ENCODE peak calls at places on chromosomes 5 and 9, in four cellular contexts. One of them, this sample, is unnamed.

GRCh38 chr5:81163641-81164040 is 69.5 kb upstream of the CKMT2 start:
- DNase-seq in HFF-Myc: no peak
- DNase-seq in pancreas: no peak
- DNase-seq in colonic mucosa: no peak
- DNase-seq in this sample: no peak

GRCh38 chr9:101479337-101480045 is 43.9 kb upstream of the ALDOB start:
- DNase-seq in HFF-Myc: no peak
- DNase-seq in pancreas: no peak
- DNase-seq in colonic mucosa: peak
- DNase-seq in this sample: no peak

GRCh38 chr9:131483319-131484050 is 19.2 kb upstream of the POMT1 start:
- DNase-seq in HFF-Myc: no peak
- DNase-seq in pancreas: no peak
- DNase-seq in colonic mucosa: no peak
- DNase-seq in this sample: no peak

GRCh38 chr9:86534572-86535258 is 180.5 kb upstream of the TUT7 start:
- DNase-seq in HFF-Myc: peak
- DNase-seq in pancreas: no peak
- DNase-seq in colonic mucosa: no peak
- DNase-seq in this sample: no peak

GRCh38 chr5:139863361-139863760 is 67.8 kb downstream of the PSD2 start:
- DNase-seq in HFF-Myc: no peak
- DNase-seq in pancreas: no peak
- DNase-seq in colonic mucosa: peak
- DNase-seq in this sample: no peak

GRCh38 chr5:180339583-180340183 is 13.5 kb downstream of the GFPT2 start:
- DNase-seq in HFF-Myc: no peak
- DNase-seq in pancreas: no peak
- DNase-seq in colonic mucosa: no peak
- DNase-seq in this sample: no peak

GRCh38 chr5:180161420-180162303 is 47.3 kb downstream of the RASGEF1C start:
- DNase-seq in HFF-Myc: no peak
- DNase-seq in pancreas: no peak
- DNase-seq in colonic mucosa: no peak
- DNase-seq in this sample: no peak

GRCh38 chr5:88888799-88889164 is 5.8 kb upstream of the MEF2C start:
- DNase-seq in HFF-Myc: no peak
- DNase-seq in pancreas: no peak
- DNase-seq in colonic mucosa: no peak
- DNase-seq in this sample: no peak

GRCh38 chr5:74953961-74954720 is 88.0 kb upstream of the FAM169A start:
- DNase-seq in HFF-Myc: no peak
- DNase-seq in pancreas: no peak
- DNase-seq in colonic mucosa: no peak
- DNase-seq in this sample: no peak

GRCh38 chr9:120916573-120916972 is 10.0 kb downstream of the TRAF1 start:
- DNase-seq in HFF-Myc: no peak
- DNase-seq in pancreas: no peak
- DNase-seq in colonic mucosa: no peak
- DNase-seq in this sample: no peak

GRCh38 chr5:162209005-162209605 is 141.5 kb downstream of the GABRG2 start:
- DNase-seq in HFF-Myc: no peak
- DNase-seq in pancreas: peak
- DNase-seq in colonic mucosa: peak
- DNase-seq in this sample: peak

GRCh38 chr9:84919498-84919897 is 250.0 kb downstream of the NTRK2 start:
- DNase-seq in HFF-Myc: no peak
- DNase-seq in pancreas: no peak
- DNase-seq in colonic mucosa: peak
- DNase-seq in this sample: no peak

GRCh38 chr9:84921175-84921574 is 251.6 kb downstream of the NTRK2 start:
- DNase-seq in HFF-Myc: no peak
- DNase-seq in pancreas: no peak
- DNase-seq in colonic mucosa: no peak
- DNase-seq in this sample: no peak

GRCh38 chr9:84922051-84922450 is 252.5 kb downstream of the NTRK2 start:
- DNase-seq in HFF-Myc: no peak
- DNase-seq in pancreas: no peak
- DNase-seq in colonic mucosa: no peak
- DNase-seq in this sample: no peak

DNA sequence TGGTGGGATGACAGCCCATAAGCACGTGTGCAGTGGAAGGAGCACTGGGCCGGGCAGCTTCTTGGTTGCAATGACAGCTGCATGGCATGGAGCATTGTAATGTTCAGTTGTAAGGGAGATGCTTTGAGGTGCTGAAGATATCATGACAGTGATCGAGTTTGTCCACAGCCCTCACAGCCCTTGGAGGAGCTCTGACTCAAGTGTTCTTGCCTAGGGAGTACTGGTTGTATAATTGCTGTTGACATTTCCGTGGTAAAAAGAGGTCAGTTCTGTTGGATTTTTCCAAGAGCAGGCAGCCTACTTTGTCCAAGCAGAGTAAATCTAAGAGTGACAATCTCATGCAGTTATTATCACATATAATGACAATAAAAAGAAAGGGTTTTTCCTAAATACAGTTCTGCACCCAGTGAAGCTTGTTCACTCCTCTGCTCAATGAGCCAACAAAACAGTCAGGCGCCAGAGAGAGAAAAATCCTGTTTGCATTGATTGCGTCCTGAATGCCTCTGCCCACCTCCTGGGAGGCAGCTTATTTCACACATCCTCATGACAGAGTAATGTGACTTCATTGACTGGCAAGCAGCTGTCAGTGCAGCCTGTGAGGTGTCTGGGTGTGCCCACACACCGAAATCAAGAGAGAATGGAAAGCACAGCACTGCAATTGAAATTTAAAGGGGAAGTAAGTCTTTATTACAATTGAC is 248.0 kb downstream of the NTRK2 start:
- DNase-seq in HFF-Myc: no peak
- DNase-seq in pancreas: no peak
- DNase-seq in colonic mucosa: peak
- DNase-seq in this sample: no peak
- H3K4me3 ChIP-seq in HFF-Myc: no peak
- H3K4me3 ChIP-seq in pancreas: no peak
- H3K4me3 ChIP-seq in colonic mucosa: no peak
- H3K4me3 ChIP-seq in this sample: no peak

GRCh38 chr9:133533878-133534277 is 626 bp upstream of the ADAMTSL2 start:
- DNase-seq in HFF-Myc: no peak
- DNase-seq in pancreas: no peak
- DNase-seq in colonic mucosa: no peak
- DNase-seq in this sample: no peak
- H3K4me3 ChIP-seq in HFF-Myc: no peak
- H3K4me3 ChIP-seq in pancreas: no peak
- H3K4me3 ChIP-seq in colonic mucosa: no peak
- H3K4me3 ChIP-seq in this sample: no peak

GRCh38 chr9:128244443-128245226 is 31.2 kb downstream of the GOLGA2 start:
- DNase-seq in HFF-Myc: peak
- DNase-seq in pancreas: no peak
- DNase-seq in colonic mucosa: peak
- DNase-seq in this sample: no peak
- H3K4me3 ChIP-seq in HFF-Myc: peak
- H3K4me3 ChIP-seq in pancreas: no peak
- H3K4me3 ChIP-seq in colonic mucosa: no peak
- H3K4me3 ChIP-seq in this sample: no peak

GRCh38 chr9:98219364-98219716 is 26.9 kb upstream of the CORO2A start:
- DNase-seq in HFF-Myc: no peak
- DNase-seq in pancreas: no peak
- DNase-seq in colonic mucosa: no peak
- DNase-seq in this sample: no peak
- H3K4me3 ChIP-seq in HFF-Myc: no peak
- H3K4me3 ChIP-seq in pancreas: no peak
- H3K4me3 ChIP-seq in colonic mucosa: no peak
- H3K4me3 ChIP-seq in this sample: no peak

DNA sequence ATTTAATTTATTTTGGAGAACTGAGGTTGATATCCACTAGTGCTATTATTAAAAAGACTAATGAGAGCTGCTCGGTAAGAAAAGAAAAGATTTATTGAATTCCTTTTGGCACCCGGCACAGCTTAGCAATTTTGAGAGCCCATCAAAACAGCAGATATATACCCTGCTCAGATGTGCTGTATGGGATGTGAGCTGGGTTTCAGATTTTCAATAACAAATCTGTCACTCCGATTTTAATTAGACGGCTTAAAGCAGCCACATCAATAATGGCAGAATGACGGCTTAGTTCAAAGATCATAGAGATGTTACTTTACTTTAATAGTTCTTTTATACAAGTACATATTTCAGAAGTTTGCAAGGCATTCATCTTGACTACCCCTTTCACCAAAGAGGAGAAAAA is 322.5 kb downstream of the GLIS3 start:
- DNase-seq in HFF-Myc: no peak
- DNase-seq in pancreas: no peak
- DNase-seq in colonic mucosa: no peak
- DNase-seq in this sample: no peak
- H3K4me3 ChIP-seq in HFF-Myc: no peak
- H3K4me3 ChIP-seq in pancreas: no peak
- H3K4me3 ChIP-seq in colonic mucosa: no peak
- H3K4me3 ChIP-seq in this sample: no peak

DNA sequence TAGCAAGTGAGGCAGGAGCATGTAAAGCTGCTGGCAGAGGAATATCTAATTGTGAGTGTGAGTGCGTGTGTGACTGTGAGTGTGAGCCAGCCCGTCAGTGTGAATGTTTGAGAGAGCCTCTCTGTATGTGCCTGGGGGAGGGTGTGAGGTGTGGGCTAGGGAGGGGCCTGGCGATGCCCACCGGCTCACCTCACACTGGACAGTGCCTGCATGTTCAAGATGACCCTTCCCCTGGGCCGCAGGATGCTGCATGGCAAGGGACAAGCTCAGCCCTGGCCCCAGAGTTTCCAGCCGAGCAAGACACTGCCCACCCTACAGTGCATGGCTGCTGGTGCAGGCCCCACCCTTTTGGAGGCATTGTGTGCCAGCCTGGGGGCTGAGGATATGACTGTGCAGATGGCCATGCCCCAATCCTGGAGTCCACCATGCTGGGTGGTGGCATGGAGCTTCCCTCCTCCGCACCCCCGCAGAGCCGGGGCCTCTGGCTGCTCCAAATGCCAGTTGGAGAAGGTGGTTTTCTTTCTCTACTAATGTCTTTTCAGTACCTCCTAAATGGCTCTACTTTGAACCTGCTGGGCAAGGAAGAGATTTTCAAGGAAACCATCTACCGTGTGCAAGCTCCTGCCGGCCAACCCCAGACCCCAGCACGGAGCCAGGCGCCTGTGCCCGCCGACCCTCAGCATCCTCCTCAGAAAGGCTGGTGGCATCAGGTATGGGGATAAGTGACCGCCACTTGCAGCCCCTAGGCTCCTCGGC is 27.6 kb downstream of the FGD3 start:
- DNase-seq in HFF-Myc: no peak
- DNase-seq in pancreas: no peak
- DNase-seq in colonic mucosa: no peak
- DNase-seq in this sample: no peak
- H3K4me3 ChIP-seq in HFF-Myc: no peak
- H3K4me3 ChIP-seq in pancreas: no peak
- H3K4me3 ChIP-seq in colonic mucosa: no peak
- H3K4me3 ChIP-seq in this sample: no peak

GRCh38 chr5:52861368-52861767 is 73.7 kb downstream of the ITGA1 start:
- DNase-seq in HFF-Myc: no peak
- DNase-seq in pancreas: no peak
- DNase-seq in colonic mucosa: no peak
- DNase-seq in this sample: no peak

GRCh38 chr5:52863715-52864114 is 76.0 kb downstream of the ITGA1 start:
- DNase-seq in HFF-Myc: no peak
- DNase-seq in pancreas: no peak
- DNase-seq in colonic mucosa: no peak
- DNase-seq in this sample: no peak

GRCh38 chr5:52864884-52865283 is 77.2 kb downstream of the ITGA1 start:
- DNase-seq in HFF-Myc: no peak
- DNase-seq in pancreas: no peak
- DNase-seq in colonic mucosa: no peak
- DNase-seq in this sample: no peak

GRCh38 chr5:52867809-52868208 is 80.1 kb downstream of the ITGA1 start:
- DNase-seq in HFF-Myc: no peak
- DNase-seq in pancreas: no peak
- DNase-seq in colonic mucosa: no peak
- DNase-seq in this sample: no peak

DNA sequence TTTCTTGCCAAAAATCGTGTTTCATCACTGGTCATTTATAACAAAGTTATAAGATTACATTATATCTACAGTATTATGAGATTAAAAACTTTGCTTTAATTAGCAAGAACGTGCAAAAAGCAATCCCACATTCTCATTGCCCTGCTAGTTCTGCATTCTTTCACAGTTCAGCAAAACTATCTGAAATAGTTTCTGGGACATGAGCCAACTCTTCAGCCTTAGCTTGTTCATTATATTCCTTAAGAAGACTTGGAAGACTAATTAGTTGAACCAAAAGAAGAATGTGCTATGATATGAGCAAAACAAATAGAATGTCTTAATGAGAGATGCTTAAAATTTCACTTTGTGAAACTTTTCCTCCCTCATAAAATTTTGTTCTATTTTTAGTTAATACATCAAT is 76.7 kb downstream of the ITGA1 start:
- DNase-seq in HFF-Myc: no peak
- DNase-seq in pancreas: no peak
- DNase-seq in colonic mucosa: no peak
- DNase-seq in this sample: no peak
- H3K4me3 ChIP-seq in HFF-Myc: no peak
- H3K4me3 ChIP-seq in pancreas: no peak
- H3K4me3 ChIP-seq in colonic mucosa: no peak
- H3K4me3 ChIP-seq in this sample: no peak

GRCh38 chr9:79592736-79593493 is 21.1 kb downstream of the TLE4 start:
- DNase-seq in HFF-Myc: no peak
- DNase-seq in pancreas: no peak
- DNase-seq in colonic mucosa: no peak
- DNase-seq in this sample: peak
- H3K4me3 ChIP-seq in HFF-Myc: no peak
- H3K4me3 ChIP-seq in pancreas: no peak
- H3K4me3 ChIP-seq in colonic mucosa: no peak
- H3K4me3 ChIP-seq in this sample: no peak